ENCODE peak calls at places on chromosomes 6 and 20, in ten cellular contexts. One of them, this sample, is unnamed.

GRCh38 chr20:15699431-15700146 is 873.7 kb downstream of the KIF16B start:
- DNase-seq in nucleus accumbens: no peak
- DNase-seq in stimulated activated CD4-positive, alpha-beta T cell treated with anti-CD3 and anti-CD28 coated beads, Interleukin-1b, Interleukin-23, amount 100 ng/mL, for 1 hour: no peak
- DNase-seq in neuronal stem cell: no peak
- DNase-seq in T47D: peak; percentile 48
- DNase-seq in T-helper 17 cell: no peak
- DNase-seq in NCI-H460: peak; percentile 26
- DNase-seq in kidney glomerular epithelial cell: no peak
- DNase-seq in posterior cingulate gyrus: no peak
- DNase-seq in activated CD4-positive, alpha-beta T cell treated with anti-CD3 and anti-CD28 coated beads for 4 hours: no peak
- DNase-seq in this sample: no peak

GRCh38 chr6:25012657-25013056 is 76.9 kb upstream of the RIPOR2 start:
- DNase-seq in nucleus accumbens: no peak
- DNase-seq in stimulated activated CD4-positive, alpha-beta T cell treated with anti-CD3 and anti-CD28 coated beads, Interleukin-1b, Interleukin-23, amount 100 ng/mL, for 1 hour: no peak
- DNase-seq in neuronal stem cell: no peak
- DNase-seq in T47D: no peak
- DNase-seq in T-helper 17 cell: no peak
- DNase-seq in NCI-H460: peak; percentile 43
- DNase-seq in kidney glomerular epithelial cell: no peak
- DNase-seq in posterior cingulate gyrus: no peak
- DNase-seq in activated CD4-positive, alpha-beta T cell treated with anti-CD3 and anti-CD28 coated beads for 4 hours: no peak
- DNase-seq in this sample: no peak

GRCh38 chr6:132220800-132221199 is 180.5 kb downstream of the MOXD1 start:
- DNase-seq in nucleus accumbens: no peak
- DNase-seq in stimulated activated CD4-positive, alpha-beta T cell treated with anti-CD3 and anti-CD28 coated beads, Interleukin-1b, Interleukin-23, amount 100 ng/mL, for 1 hour: no peak
- DNase-seq in neuronal stem cell: no peak
- DNase-seq in T47D: no peak
- DNase-seq in T-helper 17 cell: no peak
- DNase-seq in NCI-H460: no peak
- DNase-seq in kidney glomerular epithelial cell: no peak
- DNase-seq in posterior cingulate gyrus: no peak
- DNase-seq in activated CD4-positive, alpha-beta T cell treated with anti-CD3 and anti-CD28 coated beads for 4 hours: no peak
- DNase-seq in this sample: no peak

GRCh38 chr6:44084231-44085014 is 42.8 kb downstream of the MRPL14 start:
- DNase-seq in nucleus accumbens: no peak
- DNase-seq in stimulated activated CD4-positive, alpha-beta T cell treated with anti-CD3 and anti-CD28 coated beads, Interleukin-1b, Interleukin-23, amount 100 ng/mL, for 1 hour: no peak
- DNase-seq in neuronal stem cell: no peak
- DNase-seq in T47D: peak; percentile 77
- DNase-seq in T-helper 17 cell: no peak
- DNase-seq in NCI-H460: peak; percentile 52
- DNase-seq in kidney glomerular epithelial cell: no peak
- DNase-seq in posterior cingulate gyrus: no peak
- DNase-seq in activated CD4-positive, alpha-beta T cell treated with anti-CD3 and anti-CD28 coated beads for 4 hours: no peak
- DNase-seq in this sample: no peak

GRCh38 chr20:32319100-32319499 is 39.0 kb upstream of the ASXL1 start:
- DNase-seq in nucleus accumbens: no peak
- DNase-seq in stimulated activated CD4-positive, alpha-beta T cell treated with anti-CD3 and anti-CD28 coated beads, Interleukin-1b, Interleukin-23, amount 100 ng/mL, for 1 hour: no peak
- DNase-seq in neuronal stem cell: no peak
- DNase-seq in T47D: no peak
- DNase-seq in T-helper 17 cell: no peak
- DNase-seq in NCI-H460: no peak
- DNase-seq in kidney glomerular epithelial cell: no peak
- DNase-seq in posterior cingulate gyrus: no peak
- DNase-seq in activated CD4-positive, alpha-beta T cell treated with anti-CD3 and anti-CD28 coated beads for 4 hours: no peak
- DNase-seq in this sample: no peak

GRCh38 chr6:3592371-3592941 is 135.6 kb upstream of the SLC22A23 start:
- DNase-seq in nucleus accumbens: no peak
- DNase-seq in stimulated activated CD4-positive, alpha-beta T cell treated with anti-CD3 and anti-CD28 coated beads, Interleukin-1b, Interleukin-23, amount 100 ng/mL, for 1 hour: no peak
- DNase-seq in neuronal stem cell: no peak
- DNase-seq in T47D: no peak
- DNase-seq in T-helper 17 cell: no peak
- DNase-seq in NCI-H460: peak; percentile 86
- DNase-seq in kidney glomerular epithelial cell: peak; percentile 87
- DNase-seq in posterior cingulate gyrus: no peak
- DNase-seq in activated CD4-positive, alpha-beta T cell treated with anti-CD3 and anti-CD28 coated beads for 4 hours: no peak
- DNase-seq in this sample: no peak

GRCh38 chr20:50879649-50880550 is 51.3 kb downstream of the ADNP start:
- DNase-seq in nucleus accumbens: no peak
- DNase-seq in stimulated activated CD4-positive, alpha-beta T cell treated with anti-CD3 and anti-CD28 coated beads, Interleukin-1b, Interleukin-23, amount 100 ng/mL, for 1 hour: no peak
- DNase-seq in neuronal stem cell: no peak
- DNase-seq in T47D: no peak
- DNase-seq in T-helper 17 cell: no peak
- DNase-seq in NCI-H460: no peak
- DNase-seq in kidney glomerular epithelial cell: no peak
- DNase-seq in posterior cingulate gyrus: no peak
- DNase-seq in activated CD4-positive, alpha-beta T cell treated with anti-CD3 and anti-CD28 coated beads for 4 hours: no peak
- DNase-seq in this sample: no peak

GRCh38 chr20:47810686-47811347 is 25.5 kb upstream of the SULF2 start:
- DNase-seq in nucleus accumbens: no peak
- DNase-seq in stimulated activated CD4-positive, alpha-beta T cell treated with anti-CD3 and anti-CD28 coated beads, Interleukin-1b, Interleukin-23, amount 100 ng/mL, for 1 hour: no peak
- DNase-seq in neuronal stem cell: no peak
- DNase-seq in T47D: no peak
- DNase-seq in T-helper 17 cell: no peak
- DNase-seq in NCI-H460: no peak
- DNase-seq in kidney glomerular epithelial cell: no peak
- DNase-seq in posterior cingulate gyrus: no peak
- DNase-seq in activated CD4-positive, alpha-beta T cell treated with anti-CD3 and anti-CD28 coated beads for 4 hours: no peak
- DNase-seq in this sample: no peak

GRCh38 chr6:27592481-27593199 is 119.7 kb upstream of the ZNF184 start:
- DNase-seq in nucleus accumbens: no peak
- DNase-seq in stimulated activated CD4-positive, alpha-beta T cell treated with anti-CD3 and anti-CD28 coated beads, Interleukin-1b, Interleukin-23, amount 100 ng/mL, for 1 hour: no peak
- DNase-seq in neuronal stem cell: peak; percentile 72
- DNase-seq in T47D: peak; percentile 65
- DNase-seq in T-helper 17 cell: no peak
- DNase-seq in NCI-H460: peak; percentile 64
- DNase-seq in kidney glomerular epithelial cell: peak; percentile 79
- DNase-seq in posterior cingulate gyrus: no peak
- DNase-seq in activated CD4-positive, alpha-beta T cell treated with anti-CD3 and anti-CD28 coated beads for 4 hours: no peak
- DNase-seq in this sample: peak; percentile 5

GRCh38 chr20:36824142-36824940 is 50.8 kb upstream of the DSN1 start:
- DNase-seq in nucleus accumbens: no peak
- DNase-seq in stimulated activated CD4-positive, alpha-beta T cell treated with anti-CD3 and anti-CD28 coated beads, Interleukin-1b, Interleukin-23, amount 100 ng/mL, for 1 hour: no peak
- DNase-seq in neuronal stem cell: no peak
- DNase-seq in T47D: peak; percentile 61
- DNase-seq in T-helper 17 cell: no peak
- DNase-seq in NCI-H460: no peak
- DNase-seq in kidney glomerular epithelial cell: peak; percentile 90
- DNase-seq in posterior cingulate gyrus: no peak
- DNase-seq in activated CD4-positive, alpha-beta T cell treated with anti-CD3 and anti-CD28 coated beads for 4 hours: no peak
- DNase-seq in this sample: no peak

GRCh38 chr6:32484614-32484998 is 44.9 kb downstream of the HLA-DRA start:
- DNase-seq in nucleus accumbens: no peak
- DNase-seq in stimulated activated CD4-positive, alpha-beta T cell treated with anti-CD3 and anti-CD28 coated beads, Interleukin-1b, Interleukin-23, amount 100 ng/mL, for 1 hour: no peak
- DNase-seq in neuronal stem cell: no peak
- DNase-seq in T47D: no peak
- DNase-seq in T-helper 17 cell: no peak
- DNase-seq in NCI-H460: no peak
- DNase-seq in kidney glomerular epithelial cell: no peak
- DNase-seq in posterior cingulate gyrus: no peak
- DNase-seq in activated CD4-positive, alpha-beta T cell treated with anti-CD3 and anti-CD28 coated beads for 4 hours: no peak
- DNase-seq in this sample: no peak

GRCh38 chr6:17456711-17457110 is 63.3 kb downstream of the CAP2 start:
- DNase-seq in nucleus accumbens: no peak
- DNase-seq in stimulated activated CD4-positive, alpha-beta T cell treated with anti-CD3 and anti-CD28 coated beads, Interleukin-1b, Interleukin-23, amount 100 ng/mL, for 1 hour: no peak
- DNase-seq in neuronal stem cell: no peak
- DNase-seq in T47D: no peak
- DNase-seq in T-helper 17 cell: no peak
- DNase-seq in NCI-H460: no peak
- DNase-seq in kidney glomerular epithelial cell: no peak
- DNase-seq in posterior cingulate gyrus: no peak
- DNase-seq in activated CD4-positive, alpha-beta T cell treated with anti-CD3 and anti-CD28 coated beads for 4 hours: no peak
- DNase-seq in this sample: no peak

GRCh38 chr6:84774174-84775158 is 10.1 kb upstream of the TBX18 start:
- DNase-seq in nucleus accumbens: peak; percentile 2
- DNase-seq in stimulated activated CD4-positive, alpha-beta T cell treated with anti-CD3 and anti-CD28 coated beads, Interleukin-1b, Interleukin-23, amount 100 ng/mL, for 1 hour: no peak
- DNase-seq in neuronal stem cell: peak; percentile 70
- DNase-seq in T47D: no peak
- DNase-seq in T-helper 17 cell: no peak
- DNase-seq in NCI-H460: peak; percentile 17
- DNase-seq in kidney glomerular epithelial cell: no peak
- DNase-seq in posterior cingulate gyrus: no peak
- DNase-seq in activated CD4-positive, alpha-beta T cell treated with anti-CD3 and anti-CD28 coated beads for 4 hours: no peak
- DNase-seq in this sample: no peak